ENCODE peak calls at places on chromosomes 16 and 17, in ten cellular contexts. N is MM.1S; X is CD8-positive, alpha-beta T cell; K is heart left ventricle; H is ascending aorta; Q is lower leg skin; R is fibroblast of the aortic adventitia; G is mucosa of descending colon; J is psoas muscle; P is glutamatergic neuron. T is an unnamed sample.

GRCh38 chr17:3802461-3803307 is 1.7 kb upstream of the ITGAE start:
- DNase-seq in N (no peak), X (no peak), K (no peak), H (no peak), Q (peak), R (peak), G (no peak), J (no peak), P (no peak), T (no peak)

GRCh38 chr17:31392856-31393748 is 1.6 kb downstream of the RAB11FIP4 start:
- DNase-seq in N (no peak), X (no peak), K (no peak), H (peak), Q (peak), R (no peak), G (no peak), J (no peak), P (no peak), T (no peak)

GRCh38 chr16:73068546-73069401 is 20.8 kb upstream of the ZFHX3 start:
- DNase-seq in N (no peak), X (no peak), K (peak), H (peak), Q (peak), R (peak), G (peak), J (peak), P (no peak), T (no peak)

GRCh38 chr16:28029387-28030002 is 34.0 kb downstream of the GSG1L start:
- DNase-seq in N (no peak), X (no peak), K (no peak), H (no peak), Q (no peak), R (no peak), G (no peak), J (no peak), P (no peak), T (no peak)

GRCh38 chr16:50025544-50025931 is 513 bp downstream of the CNEP1R1 start:
- DNase-seq in N (peak), X (peak), K (no peak), H (no peak), Q (no peak), R (peak), G (no peak), J (no peak), P (no peak), T (peak)

GRCh38 chr17:40526668-40527067 is 25.2 kb upstream of the TNS4 start:
- DNase-seq in N (no peak), X (no peak), K (no peak), H (peak), Q (peak), R (no peak), G (no peak), J (peak), P (no peak), T (no peak)

GRCh38 chr17:74453665-74454196 is 12.7 kb upstream of the CD300A start:
- DNase-seq in N (peak), X (peak), K (peak), H (no peak), Q (no peak), R (no peak), G (no peak), J (no peak), P (no peak), T (peak)

GRCh38 chr16:56513972-56514371 is 5.9 kb downstream of the BBS2 start:
- DNase-seq in N (peak), X (peak), K (no peak), H (peak), Q (no peak), R (peak), G (peak), J (no peak), P (no peak), T (peak)

GRCh38 chr17:77425791-77426641 is 285.2 kb downstream of the SEC14L1 start:
- DNase-seq in N (no peak), X (no peak), K (peak), H (no peak), Q (no peak), R (peak), G (no peak), J (no peak), P (no peak), T (no peak)

GRCh38 chr16:23296994-23297393 is 5.1 kb upstream of the SCNN1B start:
- DNase-seq in N (peak), X (no peak), K (no peak), H (no peak), Q (no peak), R (no peak), G (peak), J (no peak), P (peak), T (peak)

GRCh38 chr17:74520790-74521480 is 10.3 kb downstream of the CD300LB start:
- DNase-seq in N (no peak), X (no peak), K (no peak), H (no peak), Q (peak), R (no peak), G (peak), J (no peak), P (no peak), T (no peak)

GRCh38 chr16:86257546-86257945 is 252.8 kb upstream of the FOXF1 start:
- DNase-seq in N (no peak), X (no peak), K (no peak), H (no peak), Q (peak), R (no peak), G (no peak), J (no peak), P (no peak), T (no peak)

DNA sequence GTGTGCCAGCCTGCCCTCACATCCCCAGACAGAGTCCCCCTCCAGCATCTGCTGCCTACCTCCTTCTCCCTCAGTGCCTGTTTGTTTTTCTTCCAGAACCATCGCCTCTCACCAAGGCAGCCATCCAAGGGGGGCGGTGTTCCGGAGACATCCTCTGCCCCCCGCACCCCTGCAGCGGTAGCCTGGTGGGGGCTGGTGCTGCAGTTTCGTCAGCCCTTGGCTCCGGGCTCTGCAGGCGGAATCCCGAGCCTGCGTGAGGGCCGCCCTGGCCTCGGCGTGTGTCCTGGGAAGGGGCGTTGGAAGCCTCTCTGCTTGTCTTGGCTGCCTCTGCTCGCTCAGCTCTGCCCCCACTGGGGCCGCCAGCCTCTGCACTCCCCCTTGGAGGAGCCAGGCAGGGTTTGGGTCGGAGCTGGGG is 126.0 kb upstream of the CIBAR2 start:
- DNase-seq in N (no peak), X (no peak), K (no peak), H (peak), Q (peak), R (peak), G (peak), J (peak), P (peak), T (no peak)
- TF ChIP-seq CTCF in N (no peak), X (no peak), K (peak), H (no peak), Q (no peak), R (peak), G (no peak), J (no peak), P (no peak), T (no peak)

GRCh38 chr17:46928472-46929261 is 5.7 kb downstream of the GOSR2 start:
- DNase-seq in N (no peak), X (no peak), K (no peak), H (no peak), Q (no peak), R (no peak), G (no peak), J (no peak), P (no peak), T (no peak)
- TF ChIP-seq CTCF in N (no peak), X (no peak), K (no peak), H (no peak), Q (no peak), R (no peak), G (no peak), J (no peak), P (no peak), T (no peak)

DNA sequence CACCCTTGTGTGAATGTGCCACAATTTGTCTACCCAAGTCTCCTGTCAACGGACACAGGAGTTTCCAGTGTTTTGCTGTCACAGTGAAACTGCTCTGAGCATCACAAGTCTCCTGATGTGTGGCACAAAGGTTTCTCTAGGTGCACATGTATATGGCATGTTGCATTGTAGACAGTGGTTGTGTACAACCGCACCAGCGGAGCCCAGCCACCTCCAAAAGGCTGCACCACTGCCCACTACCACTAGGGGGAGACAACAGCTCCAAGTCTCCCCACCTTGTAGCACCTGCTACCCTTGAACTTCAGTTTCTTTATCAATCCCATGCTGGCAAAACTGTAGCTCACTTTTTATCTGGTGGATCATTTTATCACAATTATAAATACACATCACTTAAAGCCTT is 95.5 kb upstream of the ZNF469 start:
- DNase-seq in N (peak), X (no peak), K (no peak), H (no peak), Q (no peak), R (peak), G (no peak), J (peak), P (peak), T (no peak)
- TF ChIP-seq CTCF in N (peak), X (peak), K (no peak), H (no peak), Q (no peak), R (peak), G (no peak), J (peak), P (peak), T (no peak)

DNA sequence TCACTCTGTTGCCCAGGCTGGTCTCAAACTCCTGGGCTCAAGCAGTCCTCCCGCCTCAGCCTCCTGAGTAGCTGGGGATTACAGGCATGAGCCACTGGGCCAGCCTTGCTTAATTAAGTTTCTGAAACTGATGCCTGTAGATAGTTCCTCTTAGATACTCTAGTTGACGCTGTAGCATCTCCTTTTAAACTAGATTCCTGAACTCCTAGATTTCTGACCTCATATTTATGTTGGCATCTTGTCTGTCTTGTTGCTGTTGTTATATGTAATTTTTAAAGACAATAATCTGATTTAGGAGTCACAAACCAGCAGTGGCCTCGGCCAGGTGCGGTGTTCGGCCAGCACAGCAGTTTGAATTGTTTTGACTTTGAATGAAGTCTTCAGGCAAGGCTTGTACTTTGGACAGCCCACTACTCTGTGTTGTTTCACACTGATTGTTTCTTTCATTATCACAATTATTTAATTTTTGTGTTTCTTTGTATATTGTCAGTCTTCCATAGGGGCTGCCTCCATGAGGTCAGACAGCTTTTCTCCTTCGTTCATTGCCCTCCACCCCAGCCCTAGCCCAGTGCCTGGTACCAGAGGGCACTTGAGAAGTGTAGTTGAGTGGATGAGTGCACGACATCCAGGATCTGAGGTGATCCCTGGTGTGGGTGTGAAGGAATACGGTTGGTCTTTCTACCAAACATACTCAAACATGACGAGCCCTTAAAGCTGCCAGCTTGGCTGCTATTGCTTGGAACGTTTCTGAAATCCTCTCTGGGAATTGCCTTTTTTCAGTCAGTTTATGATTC is 37.7 kb downstream of the DHRS7B start:
- DNase-seq in N (no peak), X (no peak), K (no peak), H (no peak), Q (no peak), R (peak), G (no peak), J (no peak), P (no peak), T (no peak)
- TF ChIP-seq CTCF in N (peak), X (no peak), K (peak), H (peak), Q (no peak), R (peak), G (no peak), J (peak), P (no peak), T (no peak)

GRCh38 chr17:81927653-81928496 is at the start of gene MAFG:
- DNase-seq in N (peak), X (peak), K (peak), H (peak), Q (peak), R (peak), G (peak), J (peak), P (peak), T (peak)
- TF ChIP-seq CTCF in N (peak), X (no peak), K (peak), H (peak), Q (no peak), R (peak), G (no peak), J (peak), P (peak), T (peak)

DNA sequence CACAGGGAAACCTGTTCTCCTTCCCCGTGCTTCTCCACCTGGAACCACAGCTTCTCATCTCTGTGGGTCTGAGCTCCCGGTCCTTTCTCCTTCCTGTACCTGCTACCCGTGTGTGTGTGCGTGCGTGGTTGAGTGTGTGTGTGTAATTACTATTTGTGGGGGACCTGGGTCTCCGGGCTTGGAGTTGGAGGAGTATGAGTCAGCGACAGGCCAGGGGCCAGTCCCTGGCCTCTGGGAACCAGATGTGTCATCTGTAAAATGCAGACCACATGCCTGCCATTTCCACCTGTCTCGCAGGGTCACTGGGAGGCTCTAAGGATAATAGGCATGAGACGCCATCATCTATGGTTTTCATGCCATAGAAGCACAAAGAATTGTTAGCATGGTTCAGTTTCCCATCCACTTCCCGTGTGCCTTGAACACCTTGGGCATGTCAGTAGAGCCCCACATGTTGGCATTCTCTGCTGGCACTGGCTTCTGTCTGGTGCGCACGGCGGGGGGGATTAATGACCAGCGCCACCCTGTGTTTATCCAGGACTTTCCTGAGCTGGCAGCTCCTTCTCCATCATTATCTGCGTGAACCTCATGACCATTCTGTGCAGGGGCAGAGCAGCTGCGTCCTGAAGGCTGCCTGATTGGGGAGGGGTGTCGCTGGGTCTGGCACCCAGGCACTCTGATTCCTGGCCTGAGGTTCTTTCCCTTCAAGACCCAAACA is 1.5 kb downstream of the ZNF205 start:
- DNase-seq in N (no peak), X (no peak), K (no peak), H (no peak), Q (no peak), R (no peak), G (no peak), J (no peak), P (no peak), T (no peak)
- TF ChIP-seq CTCF in N (no peak), X (no peak), K (no peak), H (no peak), Q (no peak), R (no peak), G (no peak), J (no peak), P (no peak), T (no peak)

GRCh38 chr17:63850401-63850800 is 7.9 kb upstream of the SMARCD2 start:
- DNase-seq in N (peak), X (no peak), K (no peak), H (no peak), Q (no peak), R (peak), G (no peak), J (peak), P (no peak), T (no peak)
- TF ChIP-seq CTCF in N (no peak), X (no peak), K (no peak), H (no peak), Q (no peak), R (no peak), G (no peak), J (no peak), P (no peak), T (no peak)

GRCh38 chr17:78972507-78973105 is 7.1 kb downstream of the LGALS3BP start:
- DNase-seq in N (no peak), X (no peak), K (no peak), H (no peak), Q (no peak), R (no peak), G (no peak), J (no peak), P (no peak), T (no peak)

GRCh38 chr17:78973196-78973595 is 6.5 kb downstream of the LGALS3BP start:
- DNase-seq in N (no peak), X (no peak), K (no peak), H (no peak), Q (no peak), R (no peak), G (no peak), J (no peak), P (no peak), T (no peak)

GRCh38 chr17:78971764-78972506 is 7.8 kb downstream of the LGALS3BP start:
- DNase-seq in N (no peak), X (no peak), K (no peak), H (no peak), Q (no peak), R (no peak), G (no peak), J (no peak), P (no peak), T (no peak)

GRCh38 chr17:78969865-78970264 is 9.9 kb downstream of the LGALS3BP start:
- DNase-seq in N (no peak), X (no peak), K (no peak), H (no peak), Q (no peak), R (no peak), G (no peak), J (no peak), P (no peak), T (no peak)

GRCh38 chr17:78970834-78971763 is 8.6 kb downstream of the LGALS3BP start:
- DNase-seq in N (peak), X (peak), K (peak), H (peak), Q (peak), R (peak), G (peak), J (peak), P (peak), T (peak)
- TF ChIP-seq CTCF in N (peak), X (peak), K (peak), H (peak), Q (peak), R (peak), G (peak), J (peak), P (peak), T (peak)

GRCh38 chr17:11871773-11872172 is 125.5 kb downstream of the ZNF18 start:
- DNase-seq in N (no peak), X (no peak), K (no peak), H (no peak), Q (no peak), R (no peak), G (no peak), J (no peak), P (no peak), T (no peak)
- TF ChIP-seq CTCF in N (no peak), X (no peak), K (no peak), H (no peak), Q (no peak), R (no peak), G (no peak), J (no peak), P (no peak), T (no peak)